ENCODE peak calls at places on chromosomes 7 and 10, in five cellular contexts. X, H, P, O and F are unnamed samples. For H3K4me1, the result is how much of the 10 kb centered on the place peaks cover.

GRCh38 chr7:71974611-71975010 is 437.5 kb downstream of the CALN1 start:
- DNase-seq in X (no peak), O (no peak), P (no peak), H (no peak), F (no peak)

GRCh38 chr10:103852856-103853255 is 2.5 kb downstream of the SH3PXD2A start:
- DNase-seq in X (no peak), O (no peak), H (no peak), P (no peak), F (no peak)

GRCh38 chr7:150556521-150557138 is 10.6 kb upstream of the GIMAP4 start:
- DNase-seq in X (no peak), P (no peak), O (no peak), H (no peak), F (no peak)

GRCh38 chr10:79930267-79930666 is 18.6 kb downstream of the SFTPD start:
- DNase-seq in O (no peak), X (peak), H (no peak), P (no peak), F (no peak)

GRCh38 chr7:18890134-18890533 is 227.3 kb downstream of the TWIST1 start:
- DNase-seq in H (no peak), P (no peak), X (no peak), O (no peak), F (no peak)

GRCh38 chr10:131163444-131163843 is 148.1 kb downstream of the TCERG1L start:
- DNase-seq in H (no peak), X (no peak), P (no peak), O (no peak), F (no peak)

GRCh38 chr10:14302035-14302434 is 28.7 kb downstream of the FRMD4A start:
- DNase-seq in P (no peak), H (no peak), X (peak), O (no peak), F (no peak)

GRCh38 chr10:128067691-128068397 is 58.4 kb downstream of the MKI67 start:
- DNase-seq in P (peak), O (no peak), H (no peak), X (no peak), F (no peak)

GRCh38 chr7:2585446-2585845 is 26.7 kb downstream of the IQCE start:
- DNase-seq in X (no peak), O (no peak), P (no peak), H (no peak), F (no peak)

GRCh38 chr7:22671177-22671879 is 55.7 kb upstream of the IL6 start:
- DNase-seq in P (no peak), O (no peak), H (no peak), X (no peak), F (no peak)

GRCh38 chr7:113175525-113176097 is 57.3 kb upstream of the SMIM30 start:
- DNase-seq in H (no peak), P (no peak), X (no peak), O (no peak), F (no peak)

GRCh38 chr7:24141876-24142509 is 142.0 kb upstream of the NPY start:
- DNase-seq in H (no peak), X (no peak), O (no peak), P (no peak), F (no peak)

GRCh38 chr7:20220824-20221547 is 3.8 kb upstream of the MACC1 start:
- DNase-seq in H (no peak), P (peak), O (no peak), X (no peak), F (no peak)
- H3K4me1 ChIP-seq in H (under half), P (under half), O (under half), X (half or more), F (under half)

GRCh38 chr10:101122270-101123084 is 8.6 kb upstream of the TLX1 start:
- DNase-seq in O (no peak), X (no peak), H (no peak), P (no peak), F (no peak)
- H3K27ac ChIP-seq in O (no peak), X (no peak), H (no peak), P (no peak), F (no peak)

GRCh38 chr7:923108-924041 is 31.1 kb downstream of the ADAP1 start:
- DNase-seq in H (peak), O (no peak), X (peak), P (peak), F (peak)
- TF ChIP-seq POLR2A in H (no peak), O (no peak), X (no peak), P (peak), F (no peak)

DNA sequence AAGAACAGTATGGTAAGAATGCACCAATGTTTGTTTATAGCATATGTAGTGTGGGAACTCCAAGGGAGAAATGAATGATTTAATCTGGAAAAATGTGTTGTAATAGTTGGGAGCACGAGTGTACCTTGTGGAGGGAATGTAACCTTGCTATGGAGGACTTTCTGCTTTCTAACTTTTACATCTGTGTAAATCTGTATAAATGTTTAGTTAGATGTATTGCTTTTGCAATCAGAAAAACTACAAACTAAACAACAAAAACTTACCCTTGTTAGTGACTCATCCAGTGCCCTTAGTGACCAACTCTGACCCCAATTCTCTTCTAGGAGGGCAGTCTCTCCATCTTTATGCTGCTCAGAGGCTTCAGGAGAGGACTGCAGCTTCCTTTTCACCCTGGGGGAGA is 89.3 kb downstream of the CCNY start:
- DNase-seq in P (no peak), X (no peak), O (no peak), H (no peak), F (no peak)
- H3K4me1 ChIP-seq in P (under half), X (under half), O (under half), H (under half), F (under half)

GRCh38 chr10:111128331-111129167 is 51.7 kb downstream of the ADRA2A start:
- DNase-seq in H (no peak), P (no peak), X (peak), O (no peak), F (peak)
- H3K27ac ChIP-seq in H (no peak), P (no peak), X (no peak), O (no peak), F (no peak)

GRCh38 chr10:30788307-30788706 is 158.8 kb upstream of the LYZL2 start:
- DNase-seq in H (no peak), O (no peak), X (no peak), P (no peak), F (no peak)
- TF ChIP-seq POLR2A in H (no peak), O (no peak), X (no peak), P (no peak), F (no peak)